ENCODE peak calls at places on chromosomes 16 and 17, in ten cellular contexts. K is psoas muscle; G is GM12892; Q is GDM1; V is HL-60; E is head of caudate nucleus; J is H7; B is lower leg skin; M is activated naive CD4-positive, alpha-beta T cell treated with Interleukin-2 at 50 U/mL for 16 hours; F is K562. I is an unnamed sample.

GRCh38 chr16:46757339-46758050 is 9.4 kb upstream of the MYLK3 start:
- DNase-seq in K (peak), G (no peak), Q (no peak), V (no peak), E (no peak), J (peak), B (no peak), M (no peak), F (peak), I (no peak)

GRCh38 chr17:227581-228222 is 46.3 kb upstream of the DOC2B start:
- DNase-seq in K (peak), G (no peak), Q (no peak), V (no peak), E (peak), J (no peak), B (no peak), M (no peak), F (no peak), I (no peak)

GRCh38 chr17:30363715-30364202 is 15.0 kb upstream of the CPD start:
- DNase-seq in K (no peak), G (peak), Q (peak), V (peak), E (peak), J (no peak), B (no peak), M (peak), F (no peak), I (no peak)

GRCh38 chr16:12868169-12868568 is 33.2 kb upstream of the SHISA9 start:
- DNase-seq in K (no peak), G (no peak), Q (no peak), V (no peak), E (no peak), J (no peak), B (no peak), M (no peak), F (no peak), I (no peak)

GRCh38 chr17:6642592-6642991 is 1.7 kb downstream of the TXNDC17 start:
- DNase-seq in K (no peak), G (no peak), Q (no peak), V (no peak), E (no peak), J (no peak), B (no peak), M (no peak), F (no peak), I (no peak)

GRCh38 chr17:7191571-7192270 is 12.6 kb upstream of the ASGR1 start:
- DNase-seq in K (no peak), G (peak), Q (no peak), V (no peak), E (peak), J (peak), B (no peak), M (no peak), F (peak), I (peak)

GRCh38 chr17:64154321-64155089 is 24.6 kb upstream of the ERN1 start:
- DNase-seq in K (no peak), G (no peak), Q (no peak), V (no peak), E (peak), J (peak), B (peak), M (no peak), F (no peak), I (no peak)

GRCh38 chr17:9883451-9883850 is 21.6 kb downstream of the RCVRN start:
- DNase-seq in K (no peak), G (no peak), Q (no peak), V (no peak), E (no peak), J (no peak), B (no peak), M (no peak), F (no peak), I (no peak)

GRCh38 chr17:75633484-75634375 is 496 bp downstream of the SMIM5 start:
- DNase-seq in K (peak), G (peak), Q (peak), V (peak), E (peak), J (peak), B (peak), M (peak), F (peak), I (peak)

I was measured in 8988T.